ENCODE peak calls at places on chromosomes 12 and 14, in eight cellular contexts. W is ACHN; A is Caco-2; F is skeletal muscle cell; C is thoracic aorta; L is esophagus muscularis mucosa; X is M059J; I is stimulated activated CD8-positive, alpha-beta memory T cell treated with anti-CD3 and anti-CD28 coated beads, Interleukin-7, amount 100 ng/mL, for 48 hours. Z is an unnamed sample.

GRCh38 chr12:15897433-15897832 is 13.7 kb upstream of the DERA start:
- DNase-seq in W (no peak), A (no peak), F (no peak), C (no peak), L (no peak), X (peak), I (no peak), Z (no peak)

GRCh38 chr14:56817396-56817921 is 7.2 kb upstream of the OTX2 start:
- DNase-seq in W (no peak), A (no peak), F (no peak), C (no peak), L (no peak), X (no peak), I (no peak), Z (no peak)

GRCh38 chr14:80364274-80364673 is 153.0 kb upstream of the DIO2 start:
- DNase-seq in W (peak), A (no peak), F (no peak), C (no peak), L (no peak), X (peak), I (no peak), Z (no peak)

GRCh38 chr14:22601456-22601855 is 3.4 kb downstream of the ABHD4 start:
- DNase-seq in W (no peak), A (no peak), F (no peak), C (no peak), L (no peak), X (no peak), I (no peak), Z (no peak)

GRCh38 chr14:99534863-99535262 is 53.7 kb downstream of the CCNK start:
- DNase-seq in W (peak), A (no peak), F (no peak), C (no peak), L (no peak), X (peak), I (no peak), Z (no peak)

GRCh38 chr14:75999511-76000190 is 14.1 kb downstream of the IFT43 start:
- DNase-seq in W (no peak), A (no peak), F (no peak), C (no peak), L (peak), X (no peak), I (no peak), Z (no peak)

GRCh38 chr12:122788387-122788786 is 14.0 kb downstream of the CCDC62 start:
- DNase-seq in W (no peak), A (no peak), F (peak), C (no peak), L (peak), X (peak), I (no peak), Z (no peak)

GRCh38 chr12:95740751-95741150 is 49.8 kb downstream of the NTN4 start:
- DNase-seq in W (no peak), A (no peak), F (no peak), C (no peak), L (no peak), X (no peak), I (no peak), Z (no peak)

GRCh38 chr14:88706425-88706824 is 86.3 kb downstream of the EML5 start:
- DNase-seq in W (no peak), A (no peak), F (no peak), C (no peak), L (no peak), X (peak), I (no peak), Z (no peak)

GRCh38 chr12:24760162-24760561 is 188.7 kb downstream of the BCAT1 start:
- DNase-seq in W (no peak), A (no peak), F (no peak), C (no peak), L (no peak), X (peak), I (no peak), Z (no peak)

GRCh38 chr14:51157012-51157411 is 62.1 kb upstream of the TRIM9 start:
- DNase-seq in W (peak), A (no peak), F (no peak), C (no peak), L (no peak), X (peak), I (no peak), Z (no peak)

GRCh38 chr12:120116792-120117651 is 469 bp upstream of the RAB35 start:
- DNase-seq in W (peak), A (peak), F (no peak), C (peak), L (peak), X (peak), I (peak), Z (peak)

GRCh38 chr12:89475203-89475990 is 49.2 kb downstream of the GALNT4 start:
- DNase-seq in W (no peak), A (no peak), F (no peak), C (no peak), L (no peak), X (no peak), I (no peak), Z (no peak)

GRCh38 chr12:12405882-12406281 is 49.0 kb downstream of the BORCS5 start:
- DNase-seq in W (no peak), A (peak), F (no peak), C (no peak), L (no peak), X (peak), I (no peak), Z (no peak)

GRCh38 chr12:49598527-49598926 is 6.9 kb downstream of the FAM186B start:
- DNase-seq in W (no peak), A (no peak), F (no peak), C (no peak), L (no peak), X (no peak), I (no peak), Z (no peak)

GRCh38 chr12:65638324-65638723 is 186.0 kb upstream of the HMGA2 start:
- DNase-seq in W (no peak), A (no peak), F (no peak), C (no peak), L (no peak), X (no peak), I (no peak), Z (no peak)

GRCh38 chr12:7905071-7905470 is 30.9 kb downstream of the SLC2A3 start:
- DNase-seq in W (no peak), A (no peak), F (no peak), C (no peak), L (no peak), X (no peak), I (no peak), Z (no peak)

GRCh38 chr12:51028811-51029146 is 2.6 kb upstream of the SLC11A2 start:
- DNase-seq in W (no peak), A (peak), F (no peak), C (no peak), L (no peak), X (peak), I (no peak), Z (peak)

GRCh38 chr14:69252851-69253250 is 7.1 kb upstream of the GALNT16 start:
- DNase-seq in W (no peak), A (no peak), F (no peak), C (no peak), L (no peak), X (no peak), I (no peak), Z (no peak)

GRCh38 chr12:120654656-120655055 is 14.2 kb downstream of the CABP1 start:
- DNase-seq in W (no peak), A (no peak), F (no peak), C (no peak), L (no peak), X (no peak), I (no peak), Z (no peak)

GRCh38 chr14:68569546-68569908 is 223.3 kb downstream of the ZFP36L1 start:
- DNase-seq in W (no peak), A (no peak), F (no peak), C (no peak), L (no peak), X (no peak), I (no peak), Z (no peak)

GRCh38 chr12:86137936-86138335 is 118.3 kb downstream of the MGAT4C start:
- DNase-seq in W (peak), A (no peak), F (peak), C (no peak), L (no peak), X (peak), I (no peak), Z (no peak)

GRCh38 chr14:71175491-71175890 is 268.2 kb downstream of the PCNX1 start:
- DNase-seq in W (no peak), A (peak), F (no peak), C (no peak), L (no peak), X (peak), I (no peak), Z (peak)

GRCh38 chr14:79011091-79011919 is 841.1 kb downstream of the NRXN3 start:
- DNase-seq in W (peak), A (no peak), F (peak), C (no peak), L (no peak), X (peak), I (no peak), Z (peak)

GRCh38 chr12:11652351-11653040 is 3.0 kb downstream of the ETV6 start:
- DNase-seq in W (peak), A (no peak), F (no peak), C (no peak), L (peak), X (peak), I (no peak), Z (no peak)

GRCh38 chr12:96912943-96913342 is 5.9 kb downstream of the NEDD1 start:
- DNase-seq in W (no peak), A (no peak), F (no peak), C (no peak), L (no peak), X (no peak), I (no peak), Z (no peak)

GRCh38 chr12:49089831-49090773 is 4.5 kb downstream of the DHH start:
- DNase-seq in W (peak), A (no peak), F (no peak), C (no peak), L (no peak), X (peak), I (no peak), Z (no peak)

GRCh38 chr14:69708586-69709169 is 58.3 kb upstream of the SRSF5 start:
- DNase-seq in W (peak), A (peak), F (no peak), C (no peak), L (no peak), X (no peak), I (no peak), Z (no peak)

GRCh38 chr12:57099062-57099714 is 10.3 kb downstream of the NAB2 start:
- DNase-seq in W (no peak), A (no peak), F (no peak), C (no peak), L (no peak), X (peak), I (no peak), Z (no peak)

GRCh38 chr12:131487379-131488129 is 223.3 kb upstream of the SFSWAP start:
- DNase-seq in W (peak), A (no peak), F (no peak), C (no peak), L (no peak), X (peak), I (no peak), Z (no peak)

GRCh38 chr12:71888521-71888920 is 49.0 kb downstream of the TBC1D15 start:
- DNase-seq in W (no peak), A (no peak), F (no peak), C (no peak), L (no peak), X (no peak), I (no peak), Z (no peak)

GRCh38 chr12:27463826-27464554 is 17.5 kb downstream of the SMCO2 start:
- DNase-seq in W (no peak), A (no peak), F (peak), C (no peak), L (no peak), X (peak), I (no peak), Z (no peak)

GRCh38 chr14:54474232-54474793 is 14.5 kb downstream of the GMFB start:
- DNase-seq in W (no peak), A (no peak), F (no peak), C (no peak), L (no peak), X (no peak), I (no peak), Z (no peak)

GRCh38 chr14:50395448-50395847 is 1.2 kb downstream of the CDKL1 start:
- DNase-seq in W (no peak), A (no peak), F (no peak), C (no peak), L (peak), X (no peak), I (no peak), Z (no peak)

GRCh38 chr14:85175556-85175955 is 354.4 kb upstream of the FLRT2 start:
- DNase-seq in W (no peak), A (no peak), F (peak), C (no peak), L (no peak), X (no peak), I (no peak), Z (no peak)

GRCh38 chr12:13141686-13142085 is 38.2 kb upstream of the GSG1 start:
- DNase-seq in W (no peak), A (no peak), F (no peak), C (no peak), L (peak), X (no peak), I (no peak), Z (no peak)